ENCODE peak calls at places on chromosomes 16 and 17, in four cellular contexts. W is K562, J is HCT116, Y is HepG2. S is an unnamed sample.

GRCh38 chr17:41429667-41430066 is 5.3 kb upstream of the KRT37 start:
- DNase-seq in Y (no peak), J (no peak), W (no peak), S (no peak)

GRCh38 chr17:27793168-27793905 is 7.0 kb downstream of the NOS2 start:
- DNase-seq in W (peak), Y (no peak), J (no peak), S (no peak)

GRCh38 chr17:40070895-40071719 is 8.3 kb downstream of the THRA start:
- DNase-seq in W (peak), Y (no peak), J (no peak), S (no peak)

GRCh38 chr16:77212736-77213541 is 13.7 kb downstream of the SYCE1L start:
- DNase-seq in J (no peak), Y (no peak), W (peak), S (no peak)

GRCh38 chr17:77160032-77160876 is 19.5 kb downstream of the SEC14L1 start:
- DNase-seq in W (no peak), Y (peak), J (no peak), S (no peak)

GRCh38 chr16:9225527-9226316 is 134.3 kb downstream of the HAPSTR1 start:
- DNase-seq in W (peak), Y (peak), J (peak), S (peak)

GRCh38 chr16:57883953-57884654 is 81.8 kb upstream of the KIFC3 start:
- DNase-seq in J (no peak), Y (no peak), W (no peak), S (no peak)

GRCh38 chr16:89729293-89729692 is 8.0 kb downstream of the ZNF276 start:
- DNase-seq in J (no peak), Y (no peak), W (no peak), S (no peak)

GRCh38 chr16:56927471-56927870 is 4.5 kb upstream of the HERPUD1 start:
- DNase-seq in J (no peak), W (no peak), Y (no peak), S (no peak)

GRCh38 chr16:83095926-83096692 is 469.3 kb downstream of the CDH13 start:
- DNase-seq in W (no peak), J (no peak), Y (no peak), S (no peak)

GRCh38 chr17:36149296-36149820 is 27.1 kb downstream of the TBC1D3B start:
- DNase-seq in J (no peak), Y (no peak), W (no peak), S (no peak)

GRCh38 chr17:78789663-78790181 is 7.6 kb upstream of the CYTH1 start:
- DNase-seq in Y (no peak), J (no peak), W (no peak), S (no peak)

GRCh38 chr17:78788451-78788850 is 6.4 kb upstream of the CYTH1 start:
- DNase-seq in J (no peak), Y (no peak), W (no peak), S (no peak)

GRCh38 chr17:78790552-78790951 is 8.5 kb upstream of the CYTH1 start:
- DNase-seq in J (no peak), W (no peak), Y (no peak), S (no peak)

GRCh38 chr17:78787444-78787843 is 5.4 kb upstream of the CYTH1 start:
- DNase-seq in Y (no peak), J (no peak), W (peak), S (no peak)

GRCh38 chr17:78789149-78789662 is 7.1 kb upstream of the CYTH1 start:
- DNase-seq in W (no peak), J (no peak), Y (no peak), S (no peak)
- TF ChIP-seq TCF7L2 in W (no peak), J (no peak), Y (no peak), S (no peak)

GRCh38 chr17:62596662-62597061 is 30.8 kb upstream of the MRC2 start:
- DNase-seq in W (no peak), J (no peak), Y (no peak), S (no peak)

GRCh38 chr17:62595484-62595883 is 32.0 kb upstream of the MRC2 start:
- DNase-seq in J (no peak), Y (no peak), W (no peak), S (no peak)

GRCh38 chr17:62597150-62597549 is 30.3 kb upstream of the MRC2 start:
- DNase-seq in J (no peak), Y (no peak), W (no peak), S (no peak)

GRCh38 chr17:62599964-62600657 is 27.4 kb upstream of the MRC2 start:
- DNase-seq in Y (no peak), J (no peak), W (no peak), S (no peak)

GRCh38 chr17:62597920-62598319 is 29.6 kb upstream of the MRC2 start:
- DNase-seq in J (no peak), W (no peak), Y (no peak), S (no peak)
- H3K27ac ChIP-seq in J (no peak), W (no peak), Y (no peak), S (no peak)

GRCh38 chr17:31490991-31491793 is 99.7 kb downstream of the RAB11FIP4 start:
- DNase-seq in J (no peak), W (no peak), Y (no peak), S (no peak)
- TF ChIP-seq TCF7L2 in J (no peak), W (no peak), Y (no peak), S (no peak)

DNA sequence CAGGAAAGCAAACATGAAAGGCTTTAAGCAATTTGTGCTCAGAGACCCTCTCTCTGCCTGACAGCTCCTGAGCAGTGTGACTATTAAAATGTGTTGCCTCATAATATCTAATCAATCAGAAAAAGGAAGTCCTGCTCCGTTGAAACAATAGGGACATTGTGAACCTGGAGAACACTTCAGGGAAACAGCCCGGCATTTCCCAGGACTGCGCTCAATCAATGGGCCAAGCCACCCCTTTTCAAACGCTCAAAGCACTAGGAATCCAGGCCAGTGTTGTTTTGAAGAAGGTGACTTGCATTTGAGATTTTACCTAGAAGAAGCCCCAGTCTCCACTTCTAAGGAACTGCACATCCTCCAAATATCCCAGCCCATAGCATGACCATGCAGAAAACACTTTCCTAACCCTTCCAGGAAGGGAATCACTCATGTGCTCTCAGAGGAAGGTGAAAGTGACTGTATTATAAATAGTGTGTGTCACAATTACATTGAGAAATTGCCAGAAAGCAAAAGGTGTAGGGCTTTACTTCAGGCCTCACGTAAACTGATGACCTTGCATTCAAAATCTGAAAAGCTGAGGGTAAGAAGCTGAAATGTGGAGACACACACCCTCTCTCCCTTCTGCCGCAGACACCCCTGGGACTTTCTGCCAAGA is 19.4 kb downstream of the CDRT4 start:
- DNase-seq in J (no peak), W (no peak), Y (no peak), S (no peak)
- H3K27ac ChIP-seq in J (no peak), W (no peak), Y (no peak), S (no peak)

GRCh38 chr16:27349276-27349675 is 35.5 kb downstream of the IL4R start:
- DNase-seq in W (no peak), Y (no peak), J (no peak), S (no peak)

GRCh38 chr16:27355610-27356009 is 41.8 kb downstream of the IL4R start:
- DNase-seq in J (peak), Y (peak), W (peak), S (no peak)

GRCh38 chr16:27353853-27354252 is 40.1 kb downstream of the IL4R start:
- DNase-seq in W (peak), Y (no peak), J (no peak), S (no peak)

GRCh38 chr16:27350006-27350405 is 36.2 kb downstream of the IL4R start:
- DNase-seq in Y (no peak), J (no peak), W (no peak), S (no peak)

GRCh38 chr16:27352026-27352425 is 38.3 kb downstream of the IL4R start:
- DNase-seq in J (no peak), Y (no peak), W (no peak), S (no peak)
- TF ChIP-seq TCF7L2 in J (no peak), Y (no peak), W (no peak), S (no peak)

S was measured in Panc1.